ENCODE peak calls at places on chromosomes 2 and 18, in eight cellular contexts. D is adrenal gland, M is transverse colon, X is suprapubic skin, K is HCT116, N is HepG2, R is heart left ventricle, T is A549. J is an unnamed sample.

GRCh38 chr2:127463155-127463991 is 45.1 kb downstream of the PROC start:
- DNase-seq in D (no peak), N (no peak), R (no peak), M (no peak), K (no peak), X (no peak), T (no peak), J (no peak)

GRCh38 chr18:48121752-48122151 is 191.3 kb upstream of the SMAD2 start:
- DNase-seq in X (peak; percentile 65), R (no peak), M (no peak), N (no peak), T (no peak), D (no peak), K (no peak), J (no peak)

GRCh38 chr2:26605969-26606846 is 35.0 kb downstream of the CIB4 start:
- DNase-seq in N (no peak), X (peak; percentile 72), D (peak; percentile 86), T (no peak), R (no peak), K (no peak), M (no peak), J (no peak)

GRCh38 chr2:72326759-72327158 is 179.1 kb upstream of the CYP26B1 start:
- DNase-seq in N (no peak), T (no peak), X (no peak), M (no peak), K (no peak), R (no peak), D (peak; percentile 15), J (no peak)

GRCh38 chr18:54323561-54323960 is 34.1 kb downstream of the STARD6 start:
- DNase-seq in M (no peak), N (no peak), X (no peak), T (no peak), D (no peak), K (no peak), R (no peak), J (no peak)

GRCh38 chr2:98744595-98744994 is 13.7 kb upstream of the MGAT4A start:
- DNase-seq in D (no peak), N (no peak), K (no peak), X (no peak), R (no peak), M (no peak), T (no peak), J (no peak)

GRCh38 chr2:71129114-71129890 is 727 bp downstream of the MCEE start:
- DNase-seq in M (no peak), T (no peak), K (no peak), X (no peak), N (no peak), D (no peak), R (no peak), J (no peak)

GRCh38 chr2:189854152-189854551 is 69.9 kb downstream of the PMS1 start:
- DNase-seq in R (no peak), X (no peak), T (no peak), K (no peak), N (no peak), D (no peak), M (no peak), J (no peak)

GRCh38 chr2:2331905-2332280 is 818 bp upstream of the MYT1L start:
- DNase-seq in X (no peak), R (no peak), N (no peak), D (no peak), K (no peak), T (no peak), M (no peak), J (no peak)

GRCh38 chr2:890791-891190 is 59.9 kb upstream of the SNTG2 start:
- DNase-seq in M (no peak), T (no peak), R (no peak), D (peak; percentile 86), N (no peak), X (no peak), K (no peak), J (no peak)

GRCh38 chr2:25276569-25277465 is 64.9 kb downstream of the DNMT3A start:
- DNase-seq in N (no peak), M (peak; percentile 60), D (peak; percentile 72), T (no peak), X (no peak), R (peak; percentile 74), K (no peak), J (peak; percentile 40)

GRCh38 chr18:76056467-76057194 is 438.4 kb downstream of the ZNF516 start:
- DNase-seq in M (peak; percentile 10), K (no peak), X (no peak), R (peak; percentile 45), D (no peak), T (no peak), N (no peak), J (no peak)

DNA sequence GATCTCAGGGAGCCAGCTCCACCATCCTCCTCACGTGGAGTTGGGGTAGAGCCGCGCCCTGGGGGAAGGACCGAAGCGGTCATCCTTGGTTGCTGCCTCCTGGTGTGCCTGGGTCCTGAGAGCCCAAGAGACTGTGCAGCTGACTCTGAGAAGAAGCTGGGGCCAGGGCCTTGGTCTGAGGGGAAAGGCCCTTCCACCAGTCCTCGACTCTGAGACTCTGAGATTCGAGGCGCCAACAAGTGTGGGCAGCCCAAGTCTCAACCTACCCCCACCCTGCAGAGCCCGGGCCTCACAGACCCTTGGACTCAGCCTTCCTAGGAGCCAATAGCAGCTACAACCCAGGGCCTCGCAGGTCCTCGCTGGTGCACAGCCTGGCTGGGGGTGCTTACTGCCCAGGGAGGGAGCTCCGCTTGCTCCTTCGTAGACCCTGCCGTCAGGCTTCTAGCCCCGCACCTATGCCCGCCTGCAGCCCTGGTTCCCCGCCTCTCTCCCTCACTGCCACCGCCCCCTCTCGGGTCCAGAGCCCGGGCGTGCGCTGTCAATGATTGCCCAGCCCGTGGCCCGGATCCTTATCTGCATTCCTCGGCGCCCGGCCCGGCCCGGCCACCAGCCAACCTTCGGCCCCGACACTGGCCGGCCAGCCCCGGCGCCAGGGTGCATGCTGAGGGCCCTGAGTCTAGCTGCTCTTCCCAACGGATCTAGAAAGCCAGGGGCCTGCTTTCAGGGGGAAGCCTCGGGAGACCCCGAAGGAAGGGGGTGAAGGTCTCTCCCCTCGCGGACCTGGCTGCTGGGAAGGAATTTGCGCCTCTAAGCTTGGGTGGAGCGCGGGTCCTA is 2.0 kb downstream of the IHH start:
- DNase-seq in N (peak; percentile 85), R (peak; percentile 49), X (no peak), D (peak; percentile 65), K (no peak), T (no peak), M (peak; percentile 82), J (no peak)
- TF ChIP-seq POLR2A in N (no peak), R (no peak), X (no peak), D (no peak), K (no peak), T (no peak), M (peak; percentile 59), J (no peak)

GRCh38 chr2:88055436-88056128 is at the start of gene KRCC1:
- DNase-seq in N (peak; percentile 94), X (peak; percentile 96), T (peak; percentile 98), K (peak; percentile 92), R (peak; percentile 98), D (peak; percentile 95), M (peak; percentile 97), J (peak; percentile 92)
- TF ChIP-seq POLR2A in N (peak; percentile 91), X (peak; percentile 83), T (peak; percentile 94), K (peak; percentile 88), R (no peak), D (peak; percentile 92), M (peak; percentile 97), J (peak; percentile 93)

GRCh38 chr2:100160396-100160795 is 18.0 kb upstream of the AFF3 start:
- DNase-seq in X (no peak), N (no peak), K (no peak), R (no peak), T (no peak), D (no peak), M (no peak), J (no peak)

GRCh38 chr2:100166701-100167100 is 24.3 kb upstream of the AFF3 start:
- DNase-seq in N (no peak), T (no peak), X (no peak), R (no peak), D (no peak), M (no peak), K (no peak), J (no peak)

GRCh38 chr2:100163605-100164004 is 21.2 kb upstream of the AFF3 start:
- DNase-seq in T (no peak), D (no peak), K (no peak), N (no peak), X (no peak), R (no peak), M (no peak), J (no peak)

DNA sequence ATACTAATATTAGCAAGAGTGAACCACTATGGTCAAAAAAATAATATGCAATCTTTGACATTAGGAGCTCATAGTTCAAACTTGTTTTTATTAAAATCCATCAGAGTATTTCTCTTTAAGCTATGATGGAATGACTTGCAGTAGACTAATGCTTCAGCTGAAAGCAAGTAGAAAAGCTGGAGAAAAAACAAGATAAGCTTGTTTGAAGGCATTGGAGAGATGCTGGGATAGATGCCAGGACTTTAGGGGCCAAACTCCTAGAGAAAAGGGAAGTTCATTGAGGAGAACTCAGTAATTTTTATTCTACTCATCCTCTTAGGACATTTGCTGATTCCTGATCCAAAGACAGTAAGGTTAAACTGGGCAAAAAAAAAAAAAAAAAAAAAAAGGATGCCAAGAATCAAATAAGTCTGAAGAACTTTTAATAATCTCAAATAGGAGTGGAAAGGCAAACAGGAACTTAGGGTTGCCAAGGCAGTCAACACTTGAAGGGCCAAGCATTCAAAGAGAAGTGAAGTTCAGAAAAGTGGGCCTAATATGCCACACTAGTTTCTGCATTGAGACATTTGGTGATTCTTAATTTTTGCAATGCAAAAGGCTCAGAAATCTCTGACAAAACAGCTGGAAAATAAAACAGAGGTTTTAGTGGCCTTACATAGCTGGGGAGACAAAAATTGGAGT is 19.7 kb upstream of the AFF3 start:
- DNase-seq in K (no peak), M (no peak), X (no peak), R (no peak), T (no peak), N (no peak), D (no peak), J (no peak)
- TF ChIP-seq POLR2A in K (no peak), M (no peak), X (no peak), R (no peak), T (no peak), N (no peak), D (no peak), J (no peak)

GRCh38 chr2:23360571-23361125 is 24.3 kb upstream of the KLHL29 start:
- DNase-seq in N (peak; percentile 51), X (no peak), M (no peak), K (no peak), D (no peak), R (no peak), T (peak; percentile 36), J (no peak)
- TF ChIP-seq POLR2A in N (no peak), X (no peak), M (no peak), K (no peak), D (no peak), R (no peak), T (no peak), J (no peak)

J was measured in H54.